ENCODE peak calls at places on chromosomes 6 and 20, in seven cellular contexts. U is ovary, X is mesothelial cell of epicardium, K is AG20443, D is Ammon's horn, J is HepG2, R is H9. Y is an unnamed sample.

GRCh38 chr6:2819891-2820814 is 21.5 kb downstream of the SERPINB1 start:
- DNase-seq in U (no peak), X (no peak), K (no peak), D (no peak), J (no peak), R (no peak), Y (no peak)

GRCh38 chr6:41594326-41594725 is 43.9 kb upstream of the MDFI start:
- DNase-seq in U (no peak), X (no peak), K (peak), D (no peak), J (no peak), R (no peak), Y (no peak)

GRCh38 chr6:139201378-139201777 is 66.5 kb downstream of the HECA start:
- DNase-seq in U (no peak), X (no peak), K (no peak), D (no peak), J (no peak), R (no peak), Y (no peak)

GRCh38 chr6:116382587-116382986 is 11.8 kb downstream of the DSE start:
- DNase-seq in U (no peak), X (no peak), K (no peak), D (no peak), J (no peak), R (no peak), Y (no peak)

GRCh38 chr20:13101276-13101675 is 92.5 kb downstream of the SPTLC3 start:
- DNase-seq in U (no peak), X (no peak), K (no peak), D (no peak), J (no peak), R (no peak), Y (no peak)

GRCh38 chr20:17867119-17867518 is 101.5 kb downstream of the SNX5 start:
- DNase-seq in U (no peak), X (no peak), K (no peak), D (no peak), J (no peak), R (no peak), Y (no peak)

GRCh38 chr20:15739056-15739455 is 834.2 kb downstream of the KIF16B start:
- DNase-seq in U (no peak), X (no peak), K (no peak), D (no peak), J (no peak), R (no peak), Y (no peak)

GRCh38 chr6:42045538-42046460 is 4.5 kb upstream of the TAF8 start:
- DNase-seq in U (peak), X (peak), K (no peak), D (peak), J (no peak), R (peak), Y (peak)

GRCh38 chr6:165218816-165219215 is 90.6 kb downstream of the C6orf118 start:
- DNase-seq in U (no peak), X (no peak), K (peak), D (no peak), J (no peak), R (no peak), Y (no peak)

GRCh38 chr20:3616250-3616649 is 46.9 kb downstream of the GFRA4 start:
- DNase-seq in U (no peak), X (no peak), K (no peak), D (no peak), J (no peak), R (peak), Y (no peak)

Y was measured in stimulated activated CD8-positive, alpha-beta memory T cell treated with anti-CD3 and anti-CD28 coated beads, Interleukin-4, amount 100 ng/mL, for 24 hours.